ENCODE peak calls at places on chromosomes 12 and 14, in nine cellular contexts. R is RPMI8226, Z is Peyer's patch, L is HT-29, N is brain pericyte, Y is IMR-90, S is activated B cell treated with CpG ODN at 0.5 μM for 24 hours, P is NCI-H460, M is fibroblast of the aortic adventitia. H is an unnamed sample.

GRCh38 chr12:92030618-92031017 is 115.0 kb downstream of the BTG1 start:
- DNase-seq in R (no peak), Z (no peak), L (no peak), N (no peak), Y (peak; percentile 24), S (no peak), P (no peak), M (peak; percentile 21), H (peak; percentile 95)

GRCh38 chr14:67517083-67517482 is 16.0 kb upstream of the PLEKHH1 start:
- DNase-seq in R (no peak), Z (no peak), L (no peak), N (no peak), Y (no peak), S (no peak), P (no peak), M (peak; percentile 52), H (peak; percentile 23)

GRCh38 chr12:15118946-15119345 is 102.3 kb downstream of the RERG start:
- DNase-seq in R (no peak), Z (no peak), L (no peak), N (no peak), Y (no peak), S (no peak), P (no peak), M (no peak), H (no peak)

GRCh38 chr12:80861636-80862378 is 75.9 kb downstream of the LIN7A start:
- DNase-seq in R (no peak), Z (no peak), L (no peak), N (no peak), Y (peak; percentile 81), S (no peak), P (no peak), M (peak; percentile 60), H (peak; percentile 50)

GRCh38 chr12:104722541-104723534 is 235.3 kb downstream of the SLC41A2 start:
- DNase-seq in R (no peak), Z (no peak), L (no peak), N (no peak), Y (no peak), S (no peak), P (no peak), M (no peak), H (no peak)

GRCh38 chr12:30753761-30754382 is 879 bp downstream of the CAPRIN2 start:
- DNase-seq in R (peak; percentile 33), Z (no peak), L (peak; percentile 64), N (no peak), Y (peak; percentile 32), S (no peak), P (no peak), M (peak; percentile 65), H (peak; percentile 45)

GRCh38 chr12:124231980-124232653 is 62.8 kb upstream of the RFLNA start:
- DNase-seq in R (no peak), Z (peak; percentile 74), L (peak; percentile 28), N (no peak), Y (no peak), S (no peak), P (no peak), M (no peak), H (no peak)

GRCh38 chr12:108799528-108800243 is 57.7 kb downstream of the SSH1 start:
- DNase-seq in R (no peak), Z (no peak), L (no peak), N (no peak), Y (no peak), S (no peak), P (no peak), M (no peak), H (peak; percentile 34)

H was measured in choroid plexus epithelial cell.